ENCODE peak calls at places on chromosome 1, in seven cellular contexts. J, G, D, U, I, V and N are unnamed samples.

GRCh38 chr1:236398538-236398937 is 4.5 kb downstream of the EDARADD start:
- DNase-seq in J (no peak), G (no peak), D (no peak), U (no peak), I (no peak), V (peak; percentile 47), N (peak; percentile 44)

GRCh38 chr1:192983349-192983980 is 75.7 kb downstream of the UCHL5 start:
- DNase-seq in J (no peak), G (no peak), D (no peak), U (no peak), I (peak; percentile 39), V (no peak), N (no peak)

GRCh38 chr1:160031368-160032164 is at the start of gene PIGM:
- DNase-seq in J (peak; percentile 98), G (peak; percentile 89), D (peak; percentile 89), U (peak; percentile 94), I (peak; percentile 93), V (peak; percentile 96), N (peak; percentile 95)

GRCh38 chr1:61931587-61932279 is 189.5 kb downstream of the PATJ start:
- DNase-seq in J (no peak), G (no peak), D (no peak), U (no peak), I (no peak), V (no peak), N (no peak)

GRCh38 chr1:94873520-94874351 is 53.2 kb downstream of the CNN3 start:
- DNase-seq in J (no peak), G (no peak), D (no peak), U (no peak), I (no peak), V (no peak), N (no peak)

GRCh38 chr1:9292361-9293240 is at the start of gene SPSB1:
- DNase-seq in J (peak; percentile 88), G (peak; percentile 65), D (peak; percentile 47), U (peak; percentile 62), I (peak; percentile 81), V (peak; percentile 67), N (peak; percentile 66)

GRCh38 chr1:103108525-103109150 is 316 bp upstream of the COL11A1 start:
- DNase-seq in J (peak; percentile 95), G (no peak), D (no peak), U (no peak), I (no peak), V (no peak), N (peak; percentile 78)

GRCh38 chr1:185603158-185603557 is 131.0 kb upstream of the HMCN1 start:
- DNase-seq in J (no peak), G (no peak), D (no peak), U (no peak), I (no peak), V (no peak), N (no peak)

GRCh38 chr1:184143449-184143848 is 91.9 kb downstream of the TSEN15 start:
- DNase-seq in J (no peak), G (peak; percentile 45), D (no peak), U (no peak), I (no peak), V (no peak), N (no peak)

GRCh38 chr1:241632987-241633386 is 7.2 kb downstream of the CHML start:
- DNase-seq in J (no peak), G (no peak), D (no peak), U (no peak), I (no peak), V (no peak), N (no peak)